ENCODE peak calls at places on chromosomes 12 and 14, in eight cellular contexts. One of them, this sample, is unnamed.

GRCh38 chr12:7060353-7060954 is at the start of gene C1S:
- DNase-seq in ovary: peak; percentile 83
- DNase-seq in fibroblast of lung: peak; percentile 99
- DNase-seq in WTC11: peak; percentile 42
- DNase-seq in neural crest cell: no peak
- DNase-seq in GM06990: no peak
- DNase-seq in CD4-positive, alpha-beta T cell: no peak
- DNase-seq in left ventricle myocardium inferior: peak; percentile 62
- DNase-seq in this sample: no peak

GRCh38 chr12:3365416-3366385 is 125.3 kb upstream of the PRMT8 start:
- DNase-seq in ovary: no peak
- DNase-seq in fibroblast of lung: no peak
- DNase-seq in WTC11: peak; percentile 52
- DNase-seq in neural crest cell: no peak
- DNase-seq in GM06990: no peak
- DNase-seq in CD4-positive, alpha-beta T cell: no peak
- DNase-seq in left ventricle myocardium inferior: peak; percentile 30
- DNase-seq in this sample: no peak

GRCh38 chr12:39626033-39626814 is 6.6 kb upstream of the ABCD2 start:
- DNase-seq in ovary: no peak
- DNase-seq in fibroblast of lung: no peak
- DNase-seq in WTC11: peak; percentile 60
- DNase-seq in neural crest cell: no peak
- DNase-seq in GM06990: no peak
- DNase-seq in CD4-positive, alpha-beta T cell: no peak
- DNase-seq in left ventricle myocardium inferior: no peak
- DNase-seq in this sample: no peak

GRCh38 chr12:17928708-17929366 is 161.2 kb downstream of the RERGL start:
- DNase-seq in ovary: no peak
- DNase-seq in fibroblast of lung: peak; percentile 3
- DNase-seq in WTC11: no peak
- DNase-seq in neural crest cell: no peak
- DNase-seq in GM06990: no peak
- DNase-seq in CD4-positive, alpha-beta T cell: no peak
- DNase-seq in left ventricle myocardium inferior: no peak
- DNase-seq in this sample: no peak

GRCh38 chr12:104670439-104671406 is 214.0 kb downstream of the CHST11 start:
- DNase-seq in ovary: no peak
- DNase-seq in fibroblast of lung: no peak
- DNase-seq in WTC11: no peak
- DNase-seq in neural crest cell: no peak
- DNase-seq in GM06990: no peak
- DNase-seq in CD4-positive, alpha-beta T cell: no peak
- DNase-seq in left ventricle myocardium inferior: no peak
- DNase-seq in this sample: no peak

GRCh38 chr14:51807355-51807754 is 53.1 kb upstream of the GNG2 start:
- DNase-seq in ovary: no peak
- DNase-seq in fibroblast of lung: peak; percentile 54
- DNase-seq in WTC11: no peak
- DNase-seq in neural crest cell: no peak
- DNase-seq in GM06990: no peak
- DNase-seq in CD4-positive, alpha-beta T cell: no peak
- DNase-seq in left ventricle myocardium inferior: no peak
- DNase-seq in this sample: no peak

GRCh38 chr12:51322452-51322851 is 1.5 kb downstream of the BIN2 start:
- DNase-seq in ovary: no peak
- DNase-seq in fibroblast of lung: no peak
- DNase-seq in WTC11: no peak
- DNase-seq in neural crest cell: no peak
- DNase-seq in GM06990: no peak
- DNase-seq in CD4-positive, alpha-beta T cell: no peak
- DNase-seq in left ventricle myocardium inferior: no peak
- DNase-seq in this sample: no peak

GRCh38 chr14:105059035-105059916 is 6.0 kb downstream of the GPR132 start:
- DNase-seq in ovary: no peak
- DNase-seq in fibroblast of lung: no peak
- DNase-seq in WTC11: peak; percentile 46
- DNase-seq in neural crest cell: no peak
- DNase-seq in GM06990: no peak
- DNase-seq in CD4-positive, alpha-beta T cell: no peak
- DNase-seq in left ventricle myocardium inferior: peak; percentile 48
- DNase-seq in this sample: no peak

GRCh38 chr14:97277711-97278110 is 480.5 kb downstream of the VRK1 start:
- DNase-seq in ovary: no peak
- DNase-seq in fibroblast of lung: no peak
- DNase-seq in WTC11: peak; percentile 64
- DNase-seq in neural crest cell: peak; percentile 28
- DNase-seq in GM06990: no peak
- DNase-seq in CD4-positive, alpha-beta T cell: no peak
- DNase-seq in left ventricle myocardium inferior: no peak
- DNase-seq in this sample: no peak

GRCh38 chr12:74539765-74540526 is 2.3 kb downstream of the ATXN7L3B start:
- DNase-seq in ovary: no peak
- DNase-seq in fibroblast of lung: no peak
- DNase-seq in WTC11: no peak
- DNase-seq in neural crest cell: no peak
- DNase-seq in GM06990: no peak
- DNase-seq in CD4-positive, alpha-beta T cell: no peak
- DNase-seq in left ventricle myocardium inferior: no peak
- DNase-seq in this sample: no peak

GRCh38 chr12:51915951-51916350 is 8.6 kb downstream of the ACVRL1 start:
- DNase-seq in ovary: no peak
- DNase-seq in fibroblast of lung: no peak
- DNase-seq in WTC11: no peak
- DNase-seq in neural crest cell: no peak
- DNase-seq in GM06990: no peak
- DNase-seq in CD4-positive, alpha-beta T cell: no peak
- DNase-seq in left ventricle myocardium inferior: no peak
- DNase-seq in this sample: no peak

GRCh38 chr14:46053221-46053620 is 598.4 kb downstream of the RPL10L start:
- DNase-seq in ovary: no peak
- DNase-seq in fibroblast of lung: peak; percentile 0
- DNase-seq in WTC11: no peak
- DNase-seq in neural crest cell: no peak
- DNase-seq in GM06990: no peak
- DNase-seq in CD4-positive, alpha-beta T cell: no peak
- DNase-seq in left ventricle myocardium inferior: no peak
- DNase-seq in this sample: no peak

GRCh38 chr14:99768381-99768780 is 24.8 kb upstream of the EML1 start:
- DNase-seq in ovary: no peak
- DNase-seq in fibroblast of lung: no peak
- DNase-seq in WTC11: no peak
- DNase-seq in neural crest cell: no peak
- DNase-seq in GM06990: no peak
- DNase-seq in CD4-positive, alpha-beta T cell: no peak
- DNase-seq in left ventricle myocardium inferior: no peak
- DNase-seq in this sample: no peak

GRCh38 chr12:49599961-49600360 is 5.5 kb downstream of the FAM186B start:
- DNase-seq in ovary: no peak
- DNase-seq in fibroblast of lung: no peak
- DNase-seq in WTC11: no peak
- DNase-seq in neural crest cell: no peak
- DNase-seq in GM06990: no peak
- DNase-seq in CD4-positive, alpha-beta T cell: no peak
- DNase-seq in left ventricle myocardium inferior: no peak
- DNase-seq in this sample: no peak

GRCh38 chr14:28651148-28651547 is 115.4 kb upstream of the FOXG1 start:
- DNase-seq in ovary: no peak
- DNase-seq in fibroblast of lung: peak; percentile 49
- DNase-seq in WTC11: no peak
- DNase-seq in neural crest cell: no peak
- DNase-seq in GM06990: no peak
- DNase-seq in CD4-positive, alpha-beta T cell: no peak
- DNase-seq in left ventricle myocardium inferior: no peak
- DNase-seq in this sample: no peak

GRCh38 chr12:885701-886100 is 63.8 kb downstream of the RAD52 start:
- DNase-seq in ovary: no peak
- DNase-seq in fibroblast of lung: no peak
- DNase-seq in WTC11: no peak
- DNase-seq in neural crest cell: no peak
- DNase-seq in GM06990: no peak
- DNase-seq in CD4-positive, alpha-beta T cell: no peak
- DNase-seq in left ventricle myocardium inferior: no peak
- DNase-seq in this sample: no peak

GRCh38 chr12:100376166-100376565 is 19.3 kb downstream of the SLC17A8 start:
- DNase-seq in ovary: no peak
- DNase-seq in fibroblast of lung: no peak
- DNase-seq in WTC11: no peak
- DNase-seq in neural crest cell: no peak
- DNase-seq in GM06990: no peak
- DNase-seq in CD4-positive, alpha-beta T cell: no peak
- DNase-seq in left ventricle myocardium inferior: no peak
- DNase-seq in this sample: no peak

GRCh38 chr12:108515916-108516315 is 839 bp downstream of the FICD start:
- DNase-seq in ovary: no peak
- DNase-seq in fibroblast of lung: no peak
- DNase-seq in WTC11: no peak
- DNase-seq in neural crest cell: no peak
- DNase-seq in GM06990: peak; percentile 35
- DNase-seq in CD4-positive, alpha-beta T cell: no peak
- DNase-seq in left ventricle myocardium inferior: no peak
- DNase-seq in this sample: no peak

GRCh38 chr12:114680498-114681148 is 3.4 kb downstream of the TBX3 start:
- DNase-seq in ovary: no peak
- DNase-seq in fibroblast of lung: peak; percentile 55
- DNase-seq in WTC11: no peak
- DNase-seq in neural crest cell: no peak
- DNase-seq in GM06990: no peak
- DNase-seq in CD4-positive, alpha-beta T cell: no peak
- DNase-seq in left ventricle myocardium inferior: no peak
- DNase-seq in this sample: no peak

GRCh38 chr12:63294327-63294632 is 143.3 kb upstream of the AVPR1A start:
- DNase-seq in ovary: no peak
- DNase-seq in fibroblast of lung: peak; percentile 43
- DNase-seq in WTC11: no peak
- DNase-seq in neural crest cell: no peak
- DNase-seq in GM06990: no peak
- DNase-seq in CD4-positive, alpha-beta T cell: no peak
- DNase-seq in left ventricle myocardium inferior: no peak
- DNase-seq in this sample: no peak

GRCh38 chr14:50400461-50400860 is 3.8 kb upstream of the CDKL1 start:
- DNase-seq in ovary: no peak
- DNase-seq in fibroblast of lung: no peak
- DNase-seq in WTC11: no peak
- DNase-seq in neural crest cell: no peak
- DNase-seq in GM06990: no peak
- DNase-seq in CD4-positive, alpha-beta T cell: no peak
- DNase-seq in left ventricle myocardium inferior: no peak
- DNase-seq in this sample: no peak

DNA sequence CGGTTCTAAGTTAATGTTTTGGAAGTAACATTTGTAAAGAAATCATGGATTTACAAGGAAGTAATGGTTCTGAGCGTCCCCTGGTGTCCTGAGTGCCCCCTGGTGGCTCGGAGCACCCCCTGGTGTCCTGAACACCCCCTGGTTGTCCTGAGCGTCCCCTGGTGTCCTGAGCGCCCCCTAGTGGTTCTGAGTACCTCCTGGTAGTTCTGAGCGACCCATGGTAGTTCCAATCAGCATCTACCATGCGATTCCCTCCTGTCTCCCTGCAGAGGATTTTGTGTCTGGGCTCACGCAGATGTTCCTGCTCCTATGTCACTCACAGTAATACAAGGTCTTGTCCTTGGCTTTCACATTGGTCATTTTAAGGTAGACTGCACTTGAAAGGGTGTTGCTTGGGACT is 1352.9 kb downstream of the TMEM121 start:
- DNase-seq in ovary: no peak
- DNase-seq in fibroblast of lung: no peak
- DNase-seq in WTC11: no peak
- DNase-seq in neural crest cell: no peak
- DNase-seq in GM06990: peak; percentile 76
- DNase-seq in CD4-positive, alpha-beta T cell: no peak
- DNase-seq in left ventricle myocardium inferior: no peak
- DNase-seq in this sample: no peak
- TF ChIP-seq CTCF in ovary: no peak
- TF ChIP-seq CTCF in fibroblast of lung: no peak
- TF ChIP-seq CTCF in WTC11: no peak
- TF ChIP-seq CTCF in neural crest cell: no peak
- TF ChIP-seq CTCF in GM06990: peak; percentile 99
- TF ChIP-seq CTCF in CD4-positive, alpha-beta T cell: peak; percentile 39
- TF ChIP-seq CTCF in left ventricle myocardium inferior: peak; percentile 31
- TF ChIP-seq CTCF in this sample: no peak

DNA sequence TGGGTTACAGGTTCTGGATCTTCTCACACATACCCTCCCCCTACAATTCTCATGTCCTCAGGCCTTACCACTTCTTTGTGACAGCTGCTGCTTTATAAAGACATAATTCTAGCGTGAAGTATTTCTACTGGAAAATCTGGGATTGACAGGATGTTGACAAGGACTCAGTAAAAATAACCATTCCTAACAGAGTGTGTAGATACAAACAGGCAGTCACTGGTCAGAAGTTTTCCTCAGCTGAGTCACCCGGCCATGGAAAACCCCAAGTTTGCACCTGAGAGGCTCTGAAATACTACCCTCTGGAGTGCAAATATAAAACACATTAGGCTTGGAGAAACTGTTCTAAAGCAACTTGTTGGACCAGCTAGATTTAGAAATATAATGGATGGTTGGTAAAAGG is 54.4 kb downstream of the SPPL3 start:
- DNase-seq in ovary: no peak
- DNase-seq in fibroblast of lung: no peak
- DNase-seq in WTC11: no peak
- DNase-seq in neural crest cell: no peak
- DNase-seq in GM06990: no peak
- DNase-seq in CD4-positive, alpha-beta T cell: no peak
- DNase-seq in left ventricle myocardium inferior: no peak
- DNase-seq in this sample: no peak
- TF ChIP-seq CTCF in ovary: no peak
- TF ChIP-seq CTCF in fibroblast of lung: no peak
- TF ChIP-seq CTCF in WTC11: no peak
- TF ChIP-seq CTCF in neural crest cell: no peak
- TF ChIP-seq CTCF in GM06990: no peak
- TF ChIP-seq CTCF in CD4-positive, alpha-beta T cell: no peak
- TF ChIP-seq CTCF in left ventricle myocardium inferior: no peak
- TF ChIP-seq CTCF in this sample: no peak

GRCh38 chr14:24213866-24214652 is 771 bp upstream of the CHMP4A start:
- DNase-seq in ovary: no peak
- DNase-seq in fibroblast of lung: no peak
- DNase-seq in WTC11: no peak
- DNase-seq in neural crest cell: no peak
- DNase-seq in GM06990: no peak
- DNase-seq in CD4-positive, alpha-beta T cell: no peak
- DNase-seq in left ventricle myocardium inferior: no peak
- DNase-seq in this sample: no peak
- TF ChIP-seq CTCF in ovary: no peak
- TF ChIP-seq CTCF in fibroblast of lung: no peak
- TF ChIP-seq CTCF in WTC11: no peak
- TF ChIP-seq CTCF in neural crest cell: no peak
- TF ChIP-seq CTCF in GM06990: peak; percentile 24
- TF ChIP-seq CTCF in CD4-positive, alpha-beta T cell: no peak
- TF ChIP-seq CTCF in left ventricle myocardium inferior: no peak
- TF ChIP-seq CTCF in this sample: no peak

DNA sequence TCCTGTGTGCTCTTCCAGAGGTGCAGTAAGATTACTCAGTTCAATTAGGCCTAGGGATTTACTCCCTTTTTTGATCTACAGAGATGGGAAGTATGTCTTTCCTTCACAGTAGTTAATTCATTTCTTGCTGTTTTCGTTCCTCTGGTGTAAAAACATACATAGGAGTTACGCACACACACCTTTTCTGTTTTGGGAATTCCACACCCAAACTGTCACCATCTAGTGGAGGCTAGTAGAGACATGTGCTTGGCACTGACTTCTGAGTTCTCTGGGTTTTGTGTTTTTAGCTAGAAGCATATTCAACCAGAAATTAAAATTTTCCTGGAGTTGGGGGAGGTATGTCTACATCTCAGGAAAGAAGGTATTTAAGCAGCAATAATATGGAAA is 1.4 kb downstream of the SUSD6 start:
- DNase-seq in ovary: no peak
- DNase-seq in fibroblast of lung: no peak
- DNase-seq in WTC11: no peak
- DNase-seq in neural crest cell: no peak
- DNase-seq in GM06990: no peak
- DNase-seq in CD4-positive, alpha-beta T cell: no peak
- DNase-seq in left ventricle myocardium inferior: no peak
- DNase-seq in this sample: no peak
- TF ChIP-seq CTCF in ovary: peak; percentile 34
- TF ChIP-seq CTCF in fibroblast of lung: peak; percentile 18
- TF ChIP-seq CTCF in WTC11: no peak
- TF ChIP-seq CTCF in neural crest cell: no peak
- TF ChIP-seq CTCF in GM06990: peak; percentile 36
- TF ChIP-seq CTCF in CD4-positive, alpha-beta T cell: peak; percentile 31
- TF ChIP-seq CTCF in left ventricle myocardium inferior: peak; percentile 26
- TF ChIP-seq CTCF in this sample: no peak

This sample was measured in activated B cell treated with CpG ODN at 0.5 μM for 24 hours.